ENCODE peak calls at places on chromosomes 1 and 21, in ten cellular contexts. B, K, F, L, T, Z, I, G, R and U are unnamed samples.

GRCh38 chr1:213020016-213020415 is 4.3 kb upstream of the ANGEL2 start:
- DNase-seq in B (no peak), K (no peak), F (no peak), L (no peak), T (no peak), Z (no peak), I (no peak), G (no peak), R (no peak), U (no peak)

GRCh38 chr1:230919201-230919600 is 50.9 kb upstream of the C1orf198 start:
- DNase-seq in B (no peak), K (no peak), F (no peak), L (no peak), T (no peak), Z (peak; percentile 3), I (no peak), G (no peak), R (no peak), U (no peak)

GRCh38 chr1:89865498-89866385 is 44.9 kb downstream of the LRRC8D start:
- DNase-seq in B (no peak), K (no peak), F (no peak), L (no peak), T (no peak), Z (no peak), I (no peak), G (no peak), R (no peak), U (no peak)

GRCh38 chr1:46408356-46409062 is 14.4 kb downstream of the FAAH start:
- DNase-seq in B (no peak), K (no peak), F (no peak), L (no peak), T (no peak), Z (no peak), I (no peak), G (no peak), R (no peak), U (peak; percentile 40)

GRCh38 chr1:55720243-55720642 is 505.1 kb upstream of the USP24 start:
- DNase-seq in B (no peak), K (peak; percentile 71), F (no peak), L (no peak), T (peak; percentile 37), Z (no peak), I (peak; percentile 64), G (no peak), R (no peak), U (no peak)

GRCh38 chr1:194013561-194013960 is 827.1 kb upstream of the B3GALT2 start:
- DNase-seq in B (no peak), K (no peak), F (no peak), L (no peak), T (no peak), Z (no peak), I (no peak), G (no peak), R (no peak), U (no peak)

GRCh38 chr1:156385534-156386031 is 16.6 kb downstream of the RHBG start:
- DNase-seq in B (peak; percentile 89), K (no peak), F (peak; percentile 74), L (peak; percentile 37), T (peak; percentile 87), Z (no peak), I (peak; percentile 65), G (no peak), R (peak; percentile 88), U (peak; percentile 84)

GRCh38 chr1:3779265-3779911 is 6.8 kb downstream of the SMIM1 start:
- DNase-seq in B (no peak), K (no peak), F (no peak), L (no peak), T (no peak), Z (no peak), I (no peak), G (no peak), R (no peak), U (peak; percentile 39)

GRCh38 chr1:26692793-26693490 is 2.9 kb upstream of the ARID1A start:
- DNase-seq in B (peak; percentile 98), K (peak; percentile 98), F (peak; percentile 94), L (peak; percentile 96), T (peak; percentile 82), Z (peak; percentile 96), I (peak; percentile 94), G (peak; percentile 94), R (peak; percentile 93), U (peak; percentile 96)

GRCh38 chr1:26694597-26695416 is 1.0 kb upstream of the ARID1A start:
- DNase-seq in B (no peak), K (no peak), F (peak; percentile 10), L (no peak), T (no peak), Z (no peak), I (no peak), G (no peak), R (no peak), U (no peak)

GRCh38 chr1:26695417-26696190 is at the start of gene ARID1A:
- DNase-seq in B (peak; percentile 95), K (peak; percentile 98), F (peak; percentile 91), L (peak; percentile 92), T (peak; percentile 89), Z (peak; percentile 99), I (peak; percentile 96), G (peak; percentile 95), R (peak; percentile 97), U (peak; percentile 99)

GRCh38 chr1:26693557-26694184 is 2.1 kb upstream of the ARID1A start:
- DNase-seq in B (no peak), K (no peak), F (peak; percentile 20), L (no peak), T (no peak), Z (no peak), I (no peak), G (no peak), R (no peak), U (no peak)

DNA sequence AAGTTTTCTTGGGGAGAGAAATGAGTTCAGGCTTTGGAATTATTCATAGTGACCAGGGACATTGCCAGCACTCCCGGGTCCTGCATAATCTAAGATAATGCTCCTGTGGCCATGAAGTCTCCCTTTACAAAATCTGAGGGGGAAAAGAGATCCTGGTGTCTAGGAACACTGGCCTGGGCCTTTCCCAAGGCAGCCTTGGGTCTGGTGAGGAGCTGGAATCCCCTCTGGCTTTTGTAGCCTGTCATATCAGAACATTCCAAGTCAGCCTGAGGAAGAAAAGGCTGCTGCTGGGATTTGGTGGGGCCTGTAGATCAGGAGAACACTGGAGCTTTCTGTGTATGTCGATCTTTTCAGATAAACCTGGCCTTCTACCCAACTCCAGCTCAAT is 1.6 kb upstream of the ARID1A start:
- DNase-seq in B (no peak), K (no peak), F (peak; percentile 29), L (no peak), T (no peak), Z (no peak), I (no peak), G (no peak), R (no peak), U (no peak)
- H3K27ac ChIP-seq in B (no peak overlapping the region), K (peak overlapping the region; percentile 99), F (peak overlapping the region; percentile 92), L (peak overlapping the region; percentile 91), T (peak overlapping the region; percentile 99), Z (peak overlapping the region; percentile 99), I (peak overlapping the region; percentile 96), G (peak overlapping the region; percentile 99), R (no peak overlapping the region), U (no peak overlapping the region)

GRCh38 chr1:102183711-102184110 is 187.0 kb upstream of the OLFM3 start:
- DNase-seq in B (no peak), K (no peak), F (no peak), L (no peak), T (no peak), Z (no peak), I (no peak), G (no peak), R (no peak), U (no peak)
- TF ChIP-seq POLR2AphosphoS5 in B (no peak), K (no peak), F (no peak), L (no peak), T (no peak), Z (no peak), I (no peak), G (no peak), R (no peak), U (no peak)

GRCh38 chr1:15719721-15720120 is 16.3 kb upstream of the SLC25A34 start:
- DNase-seq in B (no peak), K (no peak), F (no peak), L (no peak), T (no peak), Z (no peak), I (no peak), G (no peak), R (no peak), U (no peak)

GRCh38 chr1:15722836-15723542 is 13.1 kb upstream of the SLC25A34 start:
- DNase-seq in B (no peak), K (no peak), F (no peak), L (no peak), T (no peak), Z (no peak), I (no peak), G (no peak), R (no peak), U (no peak)

GRCh38 chr1:15723631-15724246 is 12.3 kb upstream of the SLC25A34 start:
- DNase-seq in B (no peak), K (no peak), F (no peak), L (no peak), T (no peak), Z (no peak), I (no peak), G (no peak), R (no peak), U (no peak)

GRCh38 chr1:15720861-15721260 is 15.2 kb upstream of the SLC25A34 start:
- DNase-seq in B (no peak), K (no peak), F (no peak), L (no peak), T (no peak), Z (no peak), I (no peak), G (no peak), R (no peak), U (no peak)

DNA sequence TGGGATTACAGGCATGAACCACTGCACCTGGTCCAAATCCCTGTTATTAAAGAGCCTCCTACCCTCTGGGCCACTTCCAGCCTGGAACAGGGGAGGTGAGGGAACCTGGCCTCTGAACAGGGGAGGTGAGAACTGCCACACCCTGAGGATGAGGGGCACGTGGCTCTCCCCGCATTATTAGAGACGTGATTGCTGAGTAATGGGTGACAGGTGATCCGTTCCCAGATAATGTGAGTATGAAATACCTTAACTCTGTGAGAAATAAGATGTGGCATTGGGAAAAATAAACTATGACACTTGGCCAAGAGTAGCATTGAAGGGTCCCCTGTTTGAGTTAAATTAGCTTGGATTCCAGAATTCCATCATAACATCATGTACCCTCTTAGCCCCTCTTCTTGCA is 13.6 kb upstream of the SLC25A34 start:
- DNase-seq in B (no peak), K (no peak), F (no peak), L (no peak), T (no peak), Z (no peak), I (no peak), G (no peak), R (no peak), U (no peak)
- H3K27ac ChIP-seq in B (no peak overlapping the region), K (no peak overlapping the region), F (no peak overlapping the region), L (no peak overlapping the region), T (no peak overlapping the region), Z (no peak overlapping the region), I (no peak overlapping the region), G (no peak overlapping the region), R (no peak overlapping the region), U (no peak overlapping the region)

GRCh38 chr21:33257404-33257803 is 8.8 kb upstream of the IL10RB start:
- DNase-seq in B (no peak), K (no peak), F (no peak), L (no peak), T (no peak), Z (no peak), I (no peak), G (no peak), R (no peak), U (no peak)

GRCh38 chr21:33256019-33256418 is 10.1 kb upstream of the IL10RB start:
- DNase-seq in B (no peak), K (no peak), F (no peak), L (no peak), T (no peak), Z (no peak), I (no peak), G (no peak), R (no peak), U (no peak)

GRCh38 chr21:33255404-33255803 is 10.8 kb upstream of the IL10RB start:
- DNase-seq in B (no peak), K (no peak), F (no peak), L (no peak), T (no peak), Z (no peak), I (no peak), G (no peak), R (no peak), U (no peak)

GRCh38 chr21:33251119-33251518 is 15.0 kb upstream of the IL10RB start:
- DNase-seq in B (no peak), K (no peak), F (no peak), L (no peak), T (no peak), Z (no peak), I (no peak), G (no peak), R (no peak), U (no peak)

DNA sequence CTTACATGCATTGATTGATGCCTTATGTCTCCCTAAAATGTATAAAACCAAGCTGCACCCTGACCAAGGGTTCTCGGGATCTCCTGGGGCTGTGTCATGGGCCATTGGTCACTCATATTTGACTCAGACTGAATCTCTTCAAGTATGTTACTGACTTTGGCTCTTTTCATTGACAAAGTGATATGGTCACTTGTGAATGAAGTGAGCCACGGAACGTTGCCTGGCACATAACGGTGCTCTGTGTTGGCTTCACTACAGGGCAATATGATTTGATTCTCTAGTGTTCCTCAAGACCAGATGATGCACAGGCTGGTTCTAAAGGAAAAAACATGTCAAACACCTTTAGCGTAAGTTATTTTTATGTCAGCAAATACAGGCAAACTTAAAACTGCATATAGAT is 11.4 kb upstream of the IL10RB start:
- DNase-seq in B (no peak), K (no peak), F (no peak), L (no peak), T (no peak), Z (no peak), I (no peak), G (no peak), R (no peak), U (no peak)
- TF ChIP-seq POLR2AphosphoS5 in B (no peak), K (no peak), F (no peak), L (no peak), T (no peak), Z (no peak), I (no peak), G (no peak), R (no peak), U (no peak)